ENCODE peak calls at places on chromosomes 5 and 9, in eight cellular contexts. One of them, this sample, is unnamed.

GRCh38 chr9:98132806-98133631 is 14.0 kb upstream of the TRIM14 start:
- DNase-seq in sigmoid colon: peak; percentile 45
- DNase-seq in body of pancreas: no peak
- DNase-seq in IMR-90: no peak
- DNase-seq in uterus: no peak
- DNase-seq in heart left ventricle: no peak
- DNase-seq in lower leg skin: no peak
- DNase-seq in A549: no peak
- DNase-seq in this sample: no peak

GRCh38 chr9:16157216-16157615 is 604.4 kb downstream of the CCDC171 start:
- DNase-seq in uterus: no peak
- DNase-seq in IMR-90: no peak
- DNase-seq in sigmoid colon: no peak
- DNase-seq in A549: no peak
- DNase-seq in body of pancreas: no peak
- DNase-seq in lower leg skin: no peak
- DNase-seq in heart left ventricle: no peak
- DNase-seq in this sample: no peak

GRCh38 chr5:112420111-112420864 is 1.2 kb upstream of the EPB41L4A start:
- DNase-seq in uterus: peak; percentile 76
- DNase-seq in sigmoid colon: peak; percentile 88
- DNase-seq in IMR-90: peak; percentile 5
- DNase-seq in body of pancreas: peak; percentile 85
- DNase-seq in heart left ventricle: peak; percentile 92
- DNase-seq in A549: peak; percentile 83
- DNase-seq in lower leg skin: peak; percentile 96
- DNase-seq in this sample: no peak

GRCh38 chr9:137397675-137398423 is 25.1 kb downstream of the EXD3 start:
- DNase-seq in body of pancreas: no peak
- DNase-seq in heart left ventricle: peak; percentile 33
- DNase-seq in IMR-90: no peak
- DNase-seq in lower leg skin: no peak
- DNase-seq in A549: no peak
- DNase-seq in uterus: no peak
- DNase-seq in sigmoid colon: no peak
- DNase-seq in this sample: no peak

GRCh38 chr5:115541586-115541985 is 3.0 kb downstream of the FEM1C start:
- DNase-seq in A549: no peak
- DNase-seq in uterus: no peak
- DNase-seq in heart left ventricle: no peak
- DNase-seq in sigmoid colon: no peak
- DNase-seq in IMR-90: peak; percentile 15
- DNase-seq in lower leg skin: no peak
- DNase-seq in body of pancreas: no peak
- DNase-seq in this sample: no peak

GRCh38 chr9:4048441-4048840 is 251.4 kb downstream of the GLIS3 start:
- DNase-seq in lower leg skin: no peak
- DNase-seq in A549: peak; percentile 39
- DNase-seq in sigmoid colon: no peak
- DNase-seq in heart left ventricle: no peak
- DNase-seq in body of pancreas: no peak
- DNase-seq in uterus: no peak
- DNase-seq in IMR-90: peak; percentile 64
- DNase-seq in this sample: peak; percentile 20

GRCh38 chr9:90838098-90838497 is 36.5 kb downstream of the SYK start:
- DNase-seq in lower leg skin: peak; percentile 12
- DNase-seq in heart left ventricle: no peak
- DNase-seq in body of pancreas: no peak
- DNase-seq in A549: no peak
- DNase-seq in uterus: no peak
- DNase-seq in sigmoid colon: no peak
- DNase-seq in IMR-90: no peak
- DNase-seq in this sample: no peak

GRCh38 chr9:134502261-134503211 is 139.1 kb upstream of the COL5A1 start:
- DNase-seq in body of pancreas: peak; percentile 53
- DNase-seq in lower leg skin: peak; percentile 90
- DNase-seq in IMR-90: peak; percentile 99
- DNase-seq in uterus: peak; percentile 83
- DNase-seq in heart left ventricle: peak; percentile 80
- DNase-seq in A549: peak; percentile 87
- DNase-seq in sigmoid colon: peak; percentile 90
- DNase-seq in this sample: peak; percentile 100

GRCh38 chr5:132272341-132273210 is 15.1 kb downstream of the PDLIM4 start:
- DNase-seq in uterus: peak; percentile 67
- DNase-seq in IMR-90: peak; percentile 39
- DNase-seq in heart left ventricle: peak; percentile 76
- DNase-seq in A549: peak; percentile 58
- DNase-seq in lower leg skin: peak; percentile 86
- DNase-seq in body of pancreas: peak; percentile 54
- DNase-seq in sigmoid colon: peak; percentile 79
- DNase-seq in this sample: no peak

GRCh38 chr9:30198463-30199309 is 2185.8 kb upstream of the ACO1 start:
- DNase-seq in heart left ventricle: no peak
- DNase-seq in IMR-90: no peak
- DNase-seq in body of pancreas: no peak
- DNase-seq in A549: no peak
- DNase-seq in sigmoid colon: no peak
- DNase-seq in lower leg skin: no peak
- DNase-seq in uterus: no peak
- DNase-seq in this sample: no peak

GRCh38 chr9:127479507-127480081 is 28.3 kb downstream of the LRSAM1 start:
- DNase-seq in heart left ventricle: no peak
- DNase-seq in lower leg skin: no peak
- DNase-seq in body of pancreas: no peak
- DNase-seq in IMR-90: no peak
- DNase-seq in sigmoid colon: no peak
- DNase-seq in A549: no peak
- DNase-seq in uterus: no peak
- DNase-seq in this sample: no peak

GRCh38 chr9:97312101-97312500 is 4.6 kb downstream of the CCDC180 start:
- DNase-seq in heart left ventricle: no peak
- DNase-seq in A549: no peak
- DNase-seq in uterus: no peak
- DNase-seq in sigmoid colon: no peak
- DNase-seq in lower leg skin: no peak
- DNase-seq in body of pancreas: no peak
- DNase-seq in IMR-90: no peak
- DNase-seq in this sample: no peak

GRCh38 chr5:98844865-98845264 is 71.4 kb downstream of the RGMB start:
- DNase-seq in lower leg skin: no peak
- DNase-seq in body of pancreas: no peak
- DNase-seq in A549: no peak
- DNase-seq in uterus: no peak
- DNase-seq in heart left ventricle: no peak
- DNase-seq in IMR-90: no peak
- DNase-seq in sigmoid colon: no peak
- DNase-seq in this sample: no peak

GRCh38 chr5:158754018-158754514 is 345.6 kb downstream of the EBF1 start:
- DNase-seq in A549: peak; percentile 1
- DNase-seq in sigmoid colon: no peak
- DNase-seq in body of pancreas: no peak
- DNase-seq in uterus: no peak
- DNase-seq in IMR-90: peak; percentile 58
- DNase-seq in heart left ventricle: no peak
- DNase-seq in lower leg skin: no peak
- DNase-seq in this sample: no peak

GRCh38 chr9:4741365-4742031 is 496 bp upstream of the AK3 start:
- DNase-seq in lower leg skin: peak; percentile 88
- DNase-seq in IMR-90: no peak
- DNase-seq in uterus: no peak
- DNase-seq in A549: no peak
- DNase-seq in body of pancreas: peak; percentile 67
- DNase-seq in heart left ventricle: peak; percentile 75
- DNase-seq in sigmoid colon: peak; percentile 74
- DNase-seq in this sample: no peak

GRCh38 chr5:138448481-138449398 is 9.9 kb downstream of the REEP2 start:
- DNase-seq in IMR-90: peak; percentile 36
- DNase-seq in sigmoid colon: no peak
- DNase-seq in uterus: no peak
- DNase-seq in heart left ventricle: no peak
- DNase-seq in body of pancreas: no peak
- DNase-seq in A549: peak; percentile 34
- DNase-seq in lower leg skin: no peak
- DNase-seq in this sample: peak; percentile 68

DNA sequence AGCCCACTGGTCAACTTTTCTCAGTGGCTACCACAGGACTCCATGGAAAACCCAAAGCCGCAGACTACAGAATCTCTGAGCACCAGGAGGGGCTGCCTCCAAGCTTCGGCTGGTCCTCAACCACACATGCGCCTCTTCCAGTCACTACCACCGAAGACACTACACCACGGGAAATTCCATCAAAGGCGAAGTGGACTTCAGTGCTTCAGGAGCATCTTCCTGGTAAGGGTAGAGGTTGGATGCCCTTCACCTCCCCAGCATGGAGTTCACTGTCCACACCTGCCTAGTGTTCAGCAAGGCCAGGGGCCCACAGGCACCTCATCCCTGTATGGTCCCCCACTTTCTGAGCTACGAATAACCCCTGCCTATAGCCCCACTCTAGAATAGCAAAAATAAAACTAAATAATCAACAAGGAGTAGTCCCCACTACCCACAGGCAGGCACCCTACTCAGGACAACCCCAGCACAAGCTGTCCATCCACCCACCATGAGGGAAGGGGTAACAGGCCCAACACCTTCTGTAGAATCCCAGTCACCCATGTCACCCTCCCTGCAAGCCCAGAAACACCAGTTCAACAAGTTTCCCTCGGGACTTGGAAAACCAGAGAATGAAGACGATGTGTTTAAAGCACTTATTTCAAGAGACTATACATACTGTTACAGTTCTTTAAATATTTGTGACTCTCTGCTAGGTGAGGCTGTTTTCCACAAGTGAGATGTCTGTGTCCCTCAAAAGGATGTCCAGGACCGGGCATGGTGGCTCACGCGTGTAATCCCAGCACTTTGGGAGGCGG is 2.6 kb downstream of the VDAC1 start:
- DNase-seq in A549: no peak
- DNase-seq in heart left ventricle: no peak
- DNase-seq in body of pancreas: no peak
- DNase-seq in lower leg skin: no peak
- DNase-seq in IMR-90: no peak
- DNase-seq in uterus: no peak
- DNase-seq in sigmoid colon: no peak
- DNase-seq in this sample: no peak
- TF ChIP-seq POLR2A in A549: no peak
- TF ChIP-seq POLR2A in heart left ventricle: no peak
- TF ChIP-seq POLR2A in body of pancreas: no peak
- TF ChIP-seq POLR2A in lower leg skin: no peak
- TF ChIP-seq POLR2A in IMR-90: no peak
- TF ChIP-seq POLR2A in uterus: no peak
- TF ChIP-seq POLR2A in sigmoid colon: no peak
- TF ChIP-seq POLR2A in this sample: no peak

GRCh38 chr5:141560141-141560540 is 58.7 kb downstream of the DIAPH1 start:
- DNase-seq in heart left ventricle: no peak
- DNase-seq in lower leg skin: no peak
- DNase-seq in body of pancreas: peak; percentile 71
- DNase-seq in IMR-90: no peak
- DNase-seq in A549: no peak
- DNase-seq in uterus: no peak
- DNase-seq in sigmoid colon: no peak
- DNase-seq in this sample: no peak

GRCh38 chr5:141558150-141558549 is 60.6 kb downstream of the DIAPH1 start:
- DNase-seq in uterus: no peak
- DNase-seq in A549: no peak
- DNase-seq in lower leg skin: no peak
- DNase-seq in IMR-90: peak; percentile 15
- DNase-seq in body of pancreas: no peak
- DNase-seq in heart left ventricle: no peak
- DNase-seq in sigmoid colon: no peak
- DNase-seq in this sample: no peak

GRCh38 chr5:141559481-141559880 is 59.3 kb downstream of the DIAPH1 start:
- DNase-seq in lower leg skin: no peak
- DNase-seq in IMR-90: peak; percentile 73
- DNase-seq in body of pancreas: peak; percentile 22
- DNase-seq in heart left ventricle: no peak
- DNase-seq in sigmoid colon: no peak
- DNase-seq in uterus: no peak
- DNase-seq in A549: no peak
- DNase-seq in this sample: no peak

GRCh38 chr5:141557681-141558136 is 61.1 kb downstream of the DIAPH1 start:
- DNase-seq in A549: peak; percentile 83
- DNase-seq in lower leg skin: peak; percentile 98
- DNase-seq in body of pancreas: peak; percentile 86
- DNase-seq in uterus: peak; percentile 87
- DNase-seq in IMR-90: peak; percentile 100
- DNase-seq in heart left ventricle: peak; percentile 88
- DNase-seq in sigmoid colon: peak; percentile 95
- DNase-seq in this sample: peak; percentile 67

DNA sequence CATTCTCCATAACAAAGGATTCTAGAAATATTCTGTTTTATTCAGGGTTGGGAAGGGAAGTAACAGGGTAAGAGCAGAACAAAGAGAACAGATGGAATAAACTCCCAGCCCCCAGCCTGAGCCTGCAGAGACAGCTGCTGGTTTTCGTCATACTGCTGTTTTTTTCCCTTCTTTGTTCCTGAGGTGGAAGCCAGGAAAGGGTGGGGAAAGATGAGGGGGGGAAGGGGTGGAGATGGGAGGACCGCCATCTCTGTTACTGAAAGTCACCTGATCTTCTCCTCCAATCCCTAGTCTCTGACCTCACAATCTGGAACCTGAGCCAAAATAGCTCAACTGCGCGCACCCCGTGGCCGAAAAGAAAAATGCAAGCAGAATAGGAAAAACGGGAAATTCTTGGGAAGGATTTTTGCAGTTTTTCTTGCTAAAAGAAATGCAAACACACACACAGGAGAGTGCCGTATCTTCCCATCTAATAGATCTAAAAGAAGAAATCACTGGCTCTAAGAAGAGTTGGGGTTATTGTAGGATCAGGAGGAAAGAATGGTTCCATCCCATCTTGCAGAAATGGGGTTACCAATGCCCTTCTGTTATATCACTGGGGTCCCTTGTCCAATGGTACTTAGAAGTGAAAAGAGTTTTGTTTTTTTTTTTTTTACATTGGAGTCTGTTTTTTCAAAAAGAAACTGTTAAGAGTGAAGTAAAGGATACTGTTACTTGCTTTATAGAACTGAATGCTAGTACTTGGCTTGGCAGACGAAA is 57.9 kb downstream of the DIAPH1 start:
- DNase-seq in lower leg skin: peak; percentile 95
- DNase-seq in heart left ventricle: peak; percentile 74
- DNase-seq in A549: peak; percentile 73
- DNase-seq in uterus: peak; percentile 89
- DNase-seq in body of pancreas: peak; percentile 96
- DNase-seq in sigmoid colon: peak; percentile 97
- DNase-seq in IMR-90: peak; percentile 98
- DNase-seq in this sample: peak; percentile 35
- TF ChIP-seq POLR2A in lower leg skin: no peak
- TF ChIP-seq POLR2A in heart left ventricle: no peak
- TF ChIP-seq POLR2A in A549: no peak
- TF ChIP-seq POLR2A in uterus: peak; percentile 34
- TF ChIP-seq POLR2A in body of pancreas: peak; percentile 53
- TF ChIP-seq POLR2A in sigmoid colon: no peak
- TF ChIP-seq POLR2A in IMR-90: peak; percentile 30
- TF ChIP-seq POLR2A in this sample: no peak

GRCh38 chr5:95554647-95555548 is at the start of the genes ARSK and SKIC3:
- DNase-seq in uterus: peak; percentile 94
- DNase-seq in lower leg skin: peak; percentile 99
- DNase-seq in A549: peak; percentile 98
- DNase-seq in sigmoid colon: peak; percentile 98
- DNase-seq in IMR-90: peak; percentile 99
- DNase-seq in heart left ventricle: peak; percentile 96
- DNase-seq in body of pancreas: peak; percentile 98
- DNase-seq in this sample: peak; percentile 68
- TF ChIP-seq POLR2A in uterus: peak; percentile 78
- TF ChIP-seq POLR2A in lower leg skin: no peak
- TF ChIP-seq POLR2A in A549: peak; percentile 57
- TF ChIP-seq POLR2A in sigmoid colon: peak; percentile 70
- TF ChIP-seq POLR2A in IMR-90: peak; percentile 67
- TF ChIP-seq POLR2A in heart left ventricle: no peak
- TF ChIP-seq POLR2A in body of pancreas: peak; percentile 98
- TF ChIP-seq POLR2A in this sample: peak; percentile 61

GRCh38 chr5:164741376-164741775 is 1236.0 kb downstream of the MAT2B start:
- DNase-seq in sigmoid colon: no peak
- DNase-seq in heart left ventricle: no peak
- DNase-seq in IMR-90: no peak
- DNase-seq in uterus: no peak
- DNase-seq in body of pancreas: no peak
- DNase-seq in lower leg skin: no peak
- DNase-seq in A549: no peak
- DNase-seq in this sample: no peak
- TF ChIP-seq POLR2A in sigmoid colon: no peak
- TF ChIP-seq POLR2A in heart left ventricle: no peak
- TF ChIP-seq POLR2A in IMR-90: no peak
- TF ChIP-seq POLR2A in uterus: no peak
- TF ChIP-seq POLR2A in body of pancreas: no peak
- TF ChIP-seq POLR2A in lower leg skin: no peak
- TF ChIP-seq POLR2A in A549: no peak
- TF ChIP-seq POLR2A in this sample: no peak

This sample was measured in H54.